ENCODE peak calls at places on chromosome 7, in nine cellular contexts. U is right cardiac atrium; E is iPS DF 6.9; J is stimulated activated CD4-positive, alpha-beta T cell treated with anti-CD3 and anti-CD28 coated beads, Interleukin-15, amount 100 ng/mL, for 24 hours; W is fibroblast of lung; P is NCI-H1092 treated with DMSO at 0.1 percent for 48 hours; T is cerebellum; H is skeletal muscle cell; S is cardiac fibroblast. K is an unnamed sample.

GRCh38 chr7:151455690-151456089 is 15.7 kb upstream of the CRYGN start:
- DNase-seq in U (no peak), E (no peak), J (no peak), W (no peak), P (no peak), T (no peak), H (no peak), S (no peak), K (no peak)

GRCh38 chr7:85065306-85065705 is 121.5 kb downstream of the SEMA3D start:
- DNase-seq in U (no peak), E (no peak), J (no peak), W (peak), P (no peak), T (no peak), H (peak), S (peak), K (no peak)

GRCh38 chr7:78024591-78024990 is 226.0 kb downstream of the PHTF2 start:
- DNase-seq in U (no peak), E (no peak), J (no peak), W (no peak), P (no peak), T (no peak), H (no peak), S (no peak), K (no peak)

GRCh38 chr7:107224374-107224773 is 55.6 kb downstream of the HBP1 start:
- DNase-seq in U (no peak), E (no peak), J (no peak), W (no peak), P (no peak), T (no peak), H (no peak), S (no peak), K (no peak)

GRCh38 chr7:114976666-114977065 is 54.8 kb downstream of the MDFIC start:
- DNase-seq in U (no peak), E (no peak), J (no peak), W (peak), P (no peak), T (no peak), H (no peak), S (peak), K (no peak)

GRCh38 chr7:102050864-102051460 is 233.5 kb downstream of the CUX1 start:
- DNase-seq in U (no peak), E (no peak), J (no peak), W (no peak), P (no peak), T (no peak), H (no peak), S (no peak), K (no peak)

GRCh38 chr7:118615686-118616085 is 391.2 kb downstream of the ANKRD7 start:
- DNase-seq in U (no peak), E (no peak), J (no peak), W (no peak), P (no peak), T (peak), H (no peak), S (no peak), K (no peak)

GRCh38 chr7:133117432-133117831 is 35.5 kb upstream of the CHCHD3 start:
- DNase-seq in U (no peak), E (no peak), J (no peak), W (no peak), P (no peak), T (peak), H (no peak), S (no peak), K (no peak)

GRCh38 chr7:54785261-54785660 is 26.2 kb upstream of the SEC61G start:
- DNase-seq in U (no peak), E (no peak), J (no peak), W (no peak), P (no peak), T (no peak), H (no peak), S (peak), K (peak)

GRCh38 chr7:11706666-11707605 is 125.1 kb downstream of the THSD7A start:
- DNase-seq in U (no peak), E (no peak), J (no peak), W (no peak), P (peak), T (no peak), H (no peak), S (peak), K (peak)

GRCh38 chr7:33418251-33418701 is 288.9 kb downstream of the BBS9 start:
- DNase-seq in U (no peak), E (peak), J (no peak), W (peak), P (no peak), T (no peak), H (peak), S (peak), K (no peak)

GRCh38 chr7:150962743-150963399 is 15.2 kb downstream of the KCNH2 start:
- DNase-seq in U (peak), E (no peak), J (peak), W (peak), P (peak), T (peak), H (no peak), S (peak), K (peak)

K was measured in HT-29.